ENCODE peak calls at places on chromosomes 2 and 18, in ten cellular contexts. A is fibroblast of pulmonary artery, C is DMS53, F is Calu3, Y is NCI-H460, M is GM12878, K is HCEC 1CT, I is left ventricle myocardium superior, W is cardiac muscle cell, E is posterior vena cava. V is an unnamed sample.

GRCh38 chr2:64283015-64283570 is 138.9 kb upstream of the PELI1 start:
- DNase-seq in W (no peak), Y (no peak), C (peak), M (no peak), K (no peak), A (no peak), F (no peak), I (no peak), E (no peak), V (no peak)

GRCh38 chr2:85924522-85924921 is 35.7 kb upstream of the ST3GAL5 start:
- DNase-seq in F (no peak), I (peak), C (peak), K (peak), E (no peak), Y (no peak), M (no peak), A (peak), W (no peak), V (peak)

GRCh38 chr2:230942920-230943896 is 18.2 kb upstream of the GPR55 start:
- DNase-seq in I (no peak), F (no peak), E (no peak), W (no peak), C (no peak), Y (no peak), K (no peak), A (no peak), M (peak), V (no peak)

GRCh38 chr18:76259012-76259568 is 236.0 kb downstream of the ZNF516 start:
- DNase-seq in I (no peak), E (no peak), F (no peak), Y (no peak), M (no peak), W (no peak), A (no peak), K (no peak), C (no peak), V (no peak)

GRCh38 chr2:109660046-109660860 is 46.1 kb downstream of the SOWAHC start:
- DNase-seq in E (no peak), M (no peak), C (no peak), A (peak), Y (no peak), I (no peak), W (no peak), K (no peak), F (no peak), V (no peak)

GRCh38 chr2:136386046-136386445 is 268.1 kb upstream of the CXCR4 start:
- DNase-seq in M (no peak), W (no peak), Y (no peak), K (no peak), C (no peak), E (no peak), A (no peak), I (no peak), F (no peak), V (no peak)

GRCh38 chr2:200985806-200986205 is 22.3 kb upstream of the ORC2 start:
- DNase-seq in F (no peak), M (no peak), A (peak), E (no peak), C (no peak), I (no peak), Y (no peak), K (peak), W (no peak), V (no peak)

GRCh38 chr2:179602452-179602851 is 259.0 kb downstream of the ZNF385B start:
- DNase-seq in E (no peak), Y (no peak), W (no peak), M (no peak), K (no peak), I (no peak), C (no peak), F (no peak), A (no peak), V (no peak)

GRCh38 chr2:12544221-12544558 is 172.5 kb upstream of the TRIB2 start:
- DNase-seq in Y (no peak), A (no peak), W (no peak), K (no peak), E (no peak), F (no peak), M (peak), C (no peak), I (no peak), V (no peak)

GRCh38 chr18:39030124-39030655 is 1464.6 kb upstream of the CELF4 start:
- DNase-seq in A (no peak), E (no peak), Y (no peak), I (no peak), C (no peak), M (no peak), K (no peak), W (no peak), F (no peak), V (no peak)

GRCh38 chr2:37585982-37586621 is 85.3 kb downstream of the CDC42EP3 start:
- DNase-seq in W (no peak), I (peak), Y (no peak), F (no peak), C (no peak), M (peak), A (peak), K (peak), E (peak), V (peak)

GRCh38 chr2:197171582-197171981 is 139.0 kb downstream of the ANKRD44 start:
- DNase-seq in I (no peak), E (no peak), A (no peak), K (no peak), F (no peak), M (no peak), Y (no peak), W (no peak), C (no peak), V (no peak)

GRCh38 chr2:205053827-205054410 is 508.6 kb downstream of the PARD3B start:
- DNase-seq in A (peak), I (no peak), K (no peak), M (no peak), F (no peak), E (no peak), W (peak), C (no peak), Y (no peak), V (no peak)

GRCh38 chr2:109214651-109215371 is 85.8 kb downstream of the SH3RF3 start:
- DNase-seq in C (no peak), E (peak), Y (no peak), I (no peak), F (no peak), W (no peak), A (no peak), K (no peak), M (no peak), V (no peak)

GRCh38 chr2:214277880-214278279 is 133.0 kb upstream of the VWC2L start:
- DNase-seq in W (no peak), M (no peak), I (peak), E (no peak), C (no peak), K (no peak), F (no peak), Y (no peak), A (no peak), V (no peak)

GRCh38 chr2:31411771-31412170 is 2.8 kb downstream of the XDH start:
- DNase-seq in Y (no peak), C (no peak), M (no peak), I (no peak), K (no peak), E (no peak), A (no peak), W (no peak), F (no peak), V (no peak)

GRCh38 chr18:7415081-7415894 is 151.8 kb upstream of the PTPRM start:
- DNase-seq in F (no peak), I (peak), Y (no peak), A (peak), K (no peak), M (no peak), C (no peak), W (no peak), E (peak), V (peak)

GRCh38 chr2:67066782-67067181 is 330.4 kb upstream of the ETAA1 start:
- DNase-seq in A (no peak), Y (no peak), E (no peak), W (no peak), M (no peak), I (no peak), C (no peak), K (no peak), F (no peak), V (no peak)

GRCh38 chr18:59272221-59272888 is 899 bp downstream of the RAX start:
- DNase-seq in A (no peak), C (no peak), E (no peak), I (no peak), W (no peak), K (no peak), F (no peak), Y (no peak), M (no peak), V (no peak)

GRCh38 chr2:85088921-85089320 is 44.3 kb upstream of the TCF7L1 start:
- DNase-seq in K (no peak), M (no peak), I (no peak), Y (no peak), C (no peak), E (no peak), A (no peak), W (no peak), F (no peak), V (no peak)

GRCh38 chr2:161974417-161974816 is 99.6 kb downstream of the DPP4 start:
- DNase-seq in K (no peak), M (no peak), W (no peak), I (no peak), A (no peak), C (no peak), F (no peak), E (no peak), Y (no peak), V (no peak)

GRCh38 chr18:75215663-75216062 is 5.1 kb downstream of the TSHZ1 start:
- DNase-seq in F (no peak), C (peak), Y (no peak), A (no peak), E (no peak), I (no peak), M (no peak), K (no peak), W (no peak), V (no peak)

GRCh38 chr2:199819746-199820145 is 31.2 kb downstream of the FTCDNL1 start:
- DNase-seq in C (no peak), Y (no peak), F (no peak), E (no peak), A (no peak), W (no peak), M (no peak), I (no peak), K (peak), V (no peak)

V was measured in left cardiac atrium.